ENCODE peak calls at places on chromosomes 6 and 20, in six cellular contexts. One of them, this sample, is unnamed.

GRCh38 chr6:80227545-80227944 is 121.1 kb downstream of the BCKDHB start:
- DNase-seq in IMR-90: no peak
- DNase-seq in trophoblast cell: no peak
- DNase-seq in mesenchymal stem cell: no peak
- DNase-seq in H1: no peak
- DNase-seq in H9: no peak
- DNase-seq in this sample: no peak

GRCh38 chr20:45305262-45305661 is 1.4 kb upstream of the RBPJL start:
- DNase-seq in IMR-90: no peak
- DNase-seq in trophoblast cell: no peak
- DNase-seq in mesenchymal stem cell: no peak
- DNase-seq in H1: no peak
- DNase-seq in H9: peak
- DNase-seq in this sample: no peak

GRCh38 chr6:6885521-6886088 is 222.2 kb upstream of the RREB1 start:
- DNase-seq in IMR-90: no peak
- DNase-seq in trophoblast cell: peak
- DNase-seq in mesenchymal stem cell: peak
- DNase-seq in H1: no peak
- DNase-seq in H9: no peak
- DNase-seq in this sample: no peak

GRCh38 chr6:111423960-111424846 is 58.8 kb downstream of the REV3L start:
- DNase-seq in IMR-90: peak
- DNase-seq in trophoblast cell: no peak
- DNase-seq in mesenchymal stem cell: peak
- DNase-seq in H1: no peak
- DNase-seq in H9: no peak
- DNase-seq in this sample: no peak

GRCh38 chr6:14384175-14384949 is 266.8 kb downstream of the CD83 start:
- DNase-seq in IMR-90: no peak
- DNase-seq in trophoblast cell: no peak
- DNase-seq in mesenchymal stem cell: no peak
- DNase-seq in H1: no peak
- DNase-seq in H9: no peak
- DNase-seq in this sample: no peak

GRCh38 chr6:22954749-22955385 is 385.5 kb downstream of the HDGFL1 start:
- DNase-seq in IMR-90: peak
- DNase-seq in trophoblast cell: no peak
- DNase-seq in mesenchymal stem cell: peak
- DNase-seq in H1: no peak
- DNase-seq in H9: no peak
- DNase-seq in this sample: no peak

GRCh38 chr20:24100370-24101011 is 111.9 kb upstream of the GGTLC1 start:
- DNase-seq in IMR-90: peak
- DNase-seq in trophoblast cell: peak
- DNase-seq in mesenchymal stem cell: peak
- DNase-seq in H1: no peak
- DNase-seq in H9: no peak
- DNase-seq in this sample: peak

GRCh38 chr6:41818271-41819054 is 31.0 kb downstream of the TOMM6 start:
- DNase-seq in IMR-90: peak
- DNase-seq in trophoblast cell: no peak
- DNase-seq in mesenchymal stem cell: peak
- DNase-seq in H1: no peak
- DNase-seq in H9: no peak
- DNase-seq in this sample: no peak

GRCh38 chr20:44709797-44710196 is 5.4 kb upstream of the CCN5 start:
- DNase-seq in IMR-90: no peak
- DNase-seq in trophoblast cell: no peak
- DNase-seq in mesenchymal stem cell: no peak
- DNase-seq in H1: no peak
- DNase-seq in H9: no peak
- DNase-seq in this sample: no peak

GRCh38 chr6:143612186-143612585 is 65.6 kb upstream of the PHACTR2 start:
- DNase-seq in IMR-90: peak
- DNase-seq in trophoblast cell: peak
- DNase-seq in mesenchymal stem cell: no peak
- DNase-seq in H1: no peak
- DNase-seq in H9: no peak
- DNase-seq in this sample: no peak

GRCh38 chr20:38373898-38374297 is 27.6 kb downstream of the LBP start:
- DNase-seq in IMR-90: no peak
- DNase-seq in trophoblast cell: no peak
- DNase-seq in mesenchymal stem cell: no peak
- DNase-seq in H1: no peak
- DNase-seq in H9: no peak
- DNase-seq in this sample: no peak

GRCh38 chr6:29976253-29976587 is 33.9 kb downstream of the HLA-A start:
- DNase-seq in IMR-90: no peak
- DNase-seq in trophoblast cell: no peak
- DNase-seq in mesenchymal stem cell: no peak
- DNase-seq in H1: no peak
- DNase-seq in H9: no peak
- DNase-seq in this sample: no peak

GRCh38 chr6:45900808-45901752 is 114.6 kb downstream of the CLIC5 start:
- DNase-seq in IMR-90: no peak
- DNase-seq in trophoblast cell: no peak
- DNase-seq in mesenchymal stem cell: peak
- DNase-seq in H1: peak
- DNase-seq in H9: peak
- DNase-seq in this sample: no peak

GRCh38 chr20:41848180-41848579 is 230.0 kb upstream of the CHD6 start:
- DNase-seq in IMR-90: no peak
- DNase-seq in trophoblast cell: peak
- DNase-seq in mesenchymal stem cell: no peak
- DNase-seq in H1: no peak
- DNase-seq in H9: no peak
- DNase-seq in this sample: no peak

GRCh38 chr6:161434921-161435411 is 161.1 kb upstream of the AGPAT4 start:
- DNase-seq in IMR-90: peak
- DNase-seq in trophoblast cell: peak
- DNase-seq in mesenchymal stem cell: peak
- DNase-seq in H1: no peak
- DNase-seq in H9: no peak
- DNase-seq in this sample: no peak

GRCh38 chr6:12490904-12491571 is 200.9 kb downstream of the EDN1 start:
- DNase-seq in IMR-90: peak
- DNase-seq in trophoblast cell: peak
- DNase-seq in mesenchymal stem cell: peak
- DNase-seq in H1: no peak
- DNase-seq in H9: no peak
- DNase-seq in this sample: no peak

GRCh38 chr6:122676688-122677087 is 66.5 kb downstream of the PKIB start:
- DNase-seq in IMR-90: no peak
- DNase-seq in trophoblast cell: no peak
- DNase-seq in mesenchymal stem cell: no peak
- DNase-seq in H1: no peak
- DNase-seq in H9: no peak
- DNase-seq in this sample: no peak

GRCh38 chr6:36596359-36596758 is 2.2 kb downstream of the SRSF3 start:
- DNase-seq in IMR-90: no peak
- DNase-seq in trophoblast cell: peak
- DNase-seq in mesenchymal stem cell: no peak
- DNase-seq in H1: no peak
- DNase-seq in H9: no peak
- DNase-seq in this sample: no peak

GRCh38 chr6:15023448-15023847 is 222.4 kb upstream of the JARID2 start:
- DNase-seq in IMR-90: no peak
- DNase-seq in trophoblast cell: peak
- DNase-seq in mesenchymal stem cell: no peak
- DNase-seq in H1: no peak
- DNase-seq in H9: no peak
- DNase-seq in this sample: no peak

GRCh38 chr6:170032197-170032596 is 258.7 kb downstream of the DLL1 start:
- DNase-seq in IMR-90: no peak
- DNase-seq in trophoblast cell: no peak
- DNase-seq in mesenchymal stem cell: no peak
- DNase-seq in H1: no peak
- DNase-seq in H9: no peak
- DNase-seq in this sample: no peak

GRCh38 chr20:18313410-18313809 is 25.1 kb downstream of the ZNF133 start:
- DNase-seq in IMR-90: no peak
- DNase-seq in trophoblast cell: no peak
- DNase-seq in mesenchymal stem cell: no peak
- DNase-seq in H1: no peak
- DNase-seq in H9: no peak
- DNase-seq in this sample: no peak

GRCh38 chr6:4358414-4359107 is 223.2 kb upstream of the ECI2 start:
- DNase-seq in IMR-90: peak
- DNase-seq in trophoblast cell: peak
- DNase-seq in mesenchymal stem cell: peak
- DNase-seq in H1: peak
- DNase-seq in H9: peak
- DNase-seq in this sample: peak

GRCh38 chr6:126633362-126633761 is 293.4 kb downstream of the CENPW start:
- DNase-seq in IMR-90: no peak
- DNase-seq in trophoblast cell: no peak
- DNase-seq in mesenchymal stem cell: peak
- DNase-seq in H1: no peak
- DNase-seq in H9: no peak
- DNase-seq in this sample: no peak

GRCh38 chr6:33419580-33420492 is at the start of gene SYNGAP1:
- DNase-seq in IMR-90: peak
- DNase-seq in trophoblast cell: no peak
- DNase-seq in mesenchymal stem cell: peak
- DNase-seq in H1: no peak
- DNase-seq in H9: peak
- DNase-seq in this sample: no peak

GRCh38 chr6:27726620-27727023 is 185.6 kb downstream of the OR2B2 start:
- DNase-seq in IMR-90: peak
- DNase-seq in trophoblast cell: no peak
- DNase-seq in mesenchymal stem cell: no peak
- DNase-seq in H1: peak
- DNase-seq in H9: peak
- DNase-seq in this sample: no peak

GRCh38 chr6:154187714-154188113 is 148.7 kb downstream of the OPRM1 start:
- DNase-seq in IMR-90: no peak
- DNase-seq in trophoblast cell: no peak
- DNase-seq in mesenchymal stem cell: no peak
- DNase-seq in H1: no peak
- DNase-seq in H9: no peak
- DNase-seq in this sample: no peak

GRCh38 chr6:142489722-142490610 is 188.2 kb downstream of the ADGRG6 start:
- DNase-seq in IMR-90: no peak
- DNase-seq in trophoblast cell: no peak
- DNase-seq in mesenchymal stem cell: no peak
- DNase-seq in H1: no peak
- DNase-seq in H9: no peak
- DNase-seq in this sample: no peak

GRCh38 chr6:106857771-106858652 is 116.5 kb downstream of the CD24 start:
- DNase-seq in IMR-90: no peak
- DNase-seq in trophoblast cell: peak
- DNase-seq in mesenchymal stem cell: no peak
- DNase-seq in H1: no peak
- DNase-seq in H9: no peak
- DNase-seq in this sample: no peak

GRCh38 chr20:47672166-47672565 is 113.1 kb downstream of the SULF2 start:
- DNase-seq in IMR-90: no peak
- DNase-seq in trophoblast cell: no peak
- DNase-seq in mesenchymal stem cell: no peak
- DNase-seq in H1: no peak
- DNase-seq in H9: no peak
- DNase-seq in this sample: no peak
- H4K91ac ChIP-seq in IMR-90: no peak
- H4K91ac ChIP-seq in trophoblast cell: no peak
- H4K91ac ChIP-seq in mesenchymal stem cell: no peak
- H4K91ac ChIP-seq in H1: no peak
- H4K91ac ChIP-seq in H9: no peak
- H4K91ac ChIP-seq in this sample: no peak

GRCh38 chr6:166515072-166515810 is 71.2 kb downstream of the RAMACL start:
- DNase-seq in IMR-90: peak
- DNase-seq in trophoblast cell: peak
- DNase-seq in mesenchymal stem cell: peak
- DNase-seq in H1: no peak
- DNase-seq in H9: no peak
- DNase-seq in this sample: no peak
- H4K91ac ChIP-seq in IMR-90: peak
- H4K91ac ChIP-seq in trophoblast cell: no peak
- H4K91ac ChIP-seq in mesenchymal stem cell: no peak
- H4K91ac ChIP-seq in H1: no peak
- H4K91ac ChIP-seq in H9: no peak
- H4K91ac ChIP-seq in this sample: no peak

GRCh38 chr6:160269771-160270170 is 11.2 kb upstream of the SLC22A2 start:
- DNase-seq in IMR-90: no peak
- DNase-seq in trophoblast cell: no peak
- DNase-seq in mesenchymal stem cell: no peak
- DNase-seq in H1: no peak
- DNase-seq in H9: no peak
- DNase-seq in this sample: no peak
- H4K91ac ChIP-seq in IMR-90: no peak
- H4K91ac ChIP-seq in trophoblast cell: no peak
- H4K91ac ChIP-seq in mesenchymal stem cell: no peak
- H4K91ac ChIP-seq in H1: no peak
- H4K91ac ChIP-seq in H9: no peak
- H4K91ac ChIP-seq in this sample: no peak

GRCh38 chr6:162899148-162899547 is 171.4 kb downstream of the PACRG start:
- DNase-seq in IMR-90: no peak
- DNase-seq in trophoblast cell: peak
- DNase-seq in mesenchymal stem cell: no peak
- DNase-seq in H1: no peak
- DNase-seq in H9: no peak
- DNase-seq in this sample: no peak
- H4K91ac ChIP-seq in IMR-90: no peak
- H4K91ac ChIP-seq in trophoblast cell: no peak
- H4K91ac ChIP-seq in mesenchymal stem cell: no peak
- H4K91ac ChIP-seq in H1: no peak
- H4K91ac ChIP-seq in H9: no peak
- H4K91ac ChIP-seq in this sample: no peak

GRCh38 chr20:57403216-57403615 is 12.0 kb downstream of the RBM38 start:
- DNase-seq in IMR-90: no peak
- DNase-seq in trophoblast cell: peak
- DNase-seq in mesenchymal stem cell: no peak
- DNase-seq in H1: no peak
- DNase-seq in H9: no peak
- DNase-seq in this sample: no peak

GRCh38 chr20:57400262-57400701 is 9.1 kb downstream of the RBM38 start:
- DNase-seq in IMR-90: no peak
- DNase-seq in trophoblast cell: no peak
- DNase-seq in mesenchymal stem cell: no peak
- DNase-seq in H1: no peak
- DNase-seq in H9: no peak
- DNase-seq in this sample: no peak

GRCh38 chr20:57400821-57401564 is 9.8 kb downstream of the RBM38 start:
- DNase-seq in IMR-90: no peak
- DNase-seq in trophoblast cell: no peak
- DNase-seq in mesenchymal stem cell: no peak
- DNase-seq in H1: no peak
- DNase-seq in H9: no peak
- DNase-seq in this sample: no peak

GRCh38 chr20:57402206-57403125 is 11.3 kb downstream of the RBM38 start:
- DNase-seq in IMR-90: no peak
- DNase-seq in trophoblast cell: peak
- DNase-seq in mesenchymal stem cell: no peak
- DNase-seq in H1: no peak
- DNase-seq in H9: no peak
- DNase-seq in this sample: no peak

GRCh38 chr20:57401565-57401918 is 10.3 kb downstream of the RBM38 start:
- DNase-seq in IMR-90: no peak
- DNase-seq in trophoblast cell: no peak
- DNase-seq in mesenchymal stem cell: no peak
- DNase-seq in H1: no peak
- DNase-seq in H9: no peak
- DNase-seq in this sample: no peak
- H4K91ac ChIP-seq in IMR-90: no peak
- H4K91ac ChIP-seq in trophoblast cell: no peak
- H4K91ac ChIP-seq in mesenchymal stem cell: no peak
- H4K91ac ChIP-seq in H1: no peak
- H4K91ac ChIP-seq in H9: no peak
- H4K91ac ChIP-seq in this sample: no peak